ENCODE peak calls at places on chromosomes 13 and 19, in four cellular contexts. C, V, T and H are unnamed samples.

GRCh38 chr13:94860981-94861407 is 148.6 kb upstream of the SOX21 start:
- DNase-seq in C (no peak), V (no peak), T (no peak), H (no peak)

GRCh38 chr19:35265126-35265995 is 3.4 kb upstream of the USF2 start:
- DNase-seq in C (no peak), V (no peak), T (peak), H (no peak)

GRCh38 chr19:6279620-6279930 is 200 bp downstream of the MLLT1 start:
- DNase-seq in C (no peak), V (no peak), T (no peak), H (no peak)

GRCh38 chr19:49309087-49309486 is 15.9 kb downstream of the SLC6A16 start:
- DNase-seq in C (no peak), V (no peak), T (no peak), H (no peak)

GRCh38 chr13:113029487-113030258 is 60.7 kb downstream of the MCF2L start:
- DNase-seq in C (peak), V (peak), T (no peak), H (peak)

GRCh38 chr13:59601993-59602392 is 561.7 kb downstream of the DIAPH3 start:
- DNase-seq in C (no peak), V (no peak), T (no peak), H (no peak)

GRCh38 chr19:7494416-7495098 is 5.7 kb upstream of the PEX11G start:
- DNase-seq in C (no peak), V (no peak), T (no peak), H (peak)

GRCh38 chr19:9958451-9958850 is 22.1 kb upstream of the OLFM2 start:
- DNase-seq in C (no peak), V (no peak), T (no peak), H (no peak)

GRCh38 chr19:2587001-2587719 is 111.2 kb downstream of the GADD45B start:
- DNase-seq in C (no peak), V (no peak), T (peak), H (no peak)

GRCh38 chr13:106349080-106349841 is 186.2 kb downstream of the EFNB2 start:
- DNase-seq in C (peak), V (no peak), T (no peak), H (no peak)